ENCODE peak calls at places on chromosomes 4 and X, in five cellular contexts. One of them, this sample, is unnamed.

GRCh38 chr4:157045507-157046127 is 30.3 kb upstream of the GLRB start:
- DNase-seq in IMR-90: peak; percentile 80
- DNase-seq in uterus: peak; percentile 32
- DNase-seq in ovary: no peak
- DNase-seq in esophagus muscularis mucosa: no peak
- DNase-seq in this sample: peak; percentile 25

GRCh38 chr4:183471960-183472708 is 27.7 kb downstream of the CDKN2AIP start:
- DNase-seq in uterus: peak; percentile 89
- DNase-seq in ovary: peak; percentile 91
- DNase-seq in esophagus muscularis mucosa: peak; percentile 97
- DNase-seq in IMR-90: peak; percentile 66
- DNase-seq in this sample: peak; percentile 81

GRCh38 chrX:1215123-1215823 is 2.8 kb upstream of the CRLF2 start:
- DNase-seq in ovary: no peak
- DNase-seq in IMR-90: no peak
- DNase-seq in uterus: no peak
- DNase-seq in esophagus muscularis mucosa: no peak
- DNase-seq in this sample: no peak

GRCh38 chr4:76198411-76199237 is 15.0 kb downstream of the SCARB2 start:
- DNase-seq in esophagus muscularis mucosa: peak; percentile 92
- DNase-seq in ovary: peak; percentile 62
- DNase-seq in uterus: peak; percentile 94
- DNase-seq in IMR-90: peak; percentile 89
- DNase-seq in this sample: peak; percentile 68

GRCh38 chrX:65697173-65697572 is 29.7 kb downstream of the MSN start:
- DNase-seq in ovary: no peak
- DNase-seq in esophagus muscularis mucosa: no peak
- DNase-seq in IMR-90: peak; percentile 79
- DNase-seq in uterus: no peak
- DNase-seq in this sample: no peak

GRCh38 chr4:30283336-30283735 is 436.8 kb upstream of the PCDH7 start:
- DNase-seq in uterus: no peak
- DNase-seq in IMR-90: no peak
- DNase-seq in ovary: no peak
- DNase-seq in esophagus muscularis mucosa: no peak
- DNase-seq in this sample: no peak

GRCh38 chrX:63330681-63331080 is 20.5 kb downstream of the SPIN4 start:
- DNase-seq in esophagus muscularis mucosa: no peak
- DNase-seq in IMR-90: no peak
- DNase-seq in uterus: no peak
- DNase-seq in ovary: no peak
- DNase-seq in this sample: no peak

GRCh38 chr4:54929459-54929858 is 195.9 kb downstream of the KDR start:
- DNase-seq in esophagus muscularis mucosa: no peak
- DNase-seq in uterus: no peak
- DNase-seq in ovary: no peak
- DNase-seq in IMR-90: no peak
- DNase-seq in this sample: peak; percentile 47

GRCh38 chr4:168621806-168622589 is 125.1 kb downstream of the PALLD start:
- DNase-seq in ovary: no peak
- DNase-seq in uterus: no peak
- DNase-seq in IMR-90: peak; percentile 90
- DNase-seq in esophagus muscularis mucosa: peak; percentile 37
- DNase-seq in this sample: no peak

GRCh38 chr4:151801547-151802516 is 41.0 kb upstream of the GATB start:
- DNase-seq in esophagus muscularis mucosa: no peak
- DNase-seq in ovary: no peak
- DNase-seq in uterus: no peak
- DNase-seq in IMR-90: peak; percentile 44
- DNase-seq in this sample: no peak

GRCh38 chr4:186368291-186368690 is 102.3 kb downstream of the F11 start:
- DNase-seq in ovary: no peak
- DNase-seq in esophagus muscularis mucosa: no peak
- DNase-seq in uterus: no peak
- DNase-seq in IMR-90: no peak
- DNase-seq in this sample: no peak

GRCh38 chrX:65607070-65607742 is 60.2 kb upstream of the MSN start:
- DNase-seq in esophagus muscularis mucosa: no peak
- DNase-seq in uterus: no peak
- DNase-seq in IMR-90: peak; percentile 42
- DNase-seq in ovary: no peak
- DNase-seq in this sample: no peak

GRCh38 chr4:2400841-2401609 is 17.4 kb downstream of the ZFYVE28 start:
- DNase-seq in IMR-90: no peak
- DNase-seq in esophagus muscularis mucosa: no peak
- DNase-seq in ovary: no peak
- DNase-seq in uterus: no peak
- DNase-seq in this sample: no peak

GRCh38 chrX:137198040-137198439 is 164.2 kb upstream of the GPR101 start:
- DNase-seq in esophagus muscularis mucosa: no peak
- DNase-seq in uterus: no peak
- DNase-seq in IMR-90: no peak
- DNase-seq in ovary: no peak
- DNase-seq in this sample: no peak

GRCh38 chr4:127256500-127256899 is 376.3 kb upstream of the INTU start:
- DNase-seq in IMR-90: no peak
- DNase-seq in esophagus muscularis mucosa: no peak
- DNase-seq in uterus: no peak
- DNase-seq in ovary: no peak
- DNase-seq in this sample: no peak

GRCh38 chr4:170198742-170199141 is 109.0 kb upstream of the AADAT start:
- DNase-seq in esophagus muscularis mucosa: no peak
- DNase-seq in IMR-90: no peak
- DNase-seq in ovary: no peak
- DNase-seq in uterus: no peak
- DNase-seq in this sample: no peak

GRCh38 chrX:81354954-81355353 is 153.1 kb downstream of the SH3BGRL start:
- DNase-seq in IMR-90: no peak
- DNase-seq in uterus: no peak
- DNase-seq in ovary: no peak
- DNase-seq in esophagus muscularis mucosa: no peak
- DNase-seq in this sample: no peak

GRCh38 chr4:3304831-3305609 is 12.2 kb downstream of the RGS12 start:
- DNase-seq in ovary: peak; percentile 72
- DNase-seq in uterus: peak; percentile 49
- DNase-seq in IMR-90: peak; percentile 52
- DNase-seq in esophagus muscularis mucosa: no peak
- DNase-seq in this sample: peak; percentile 51

GRCh38 chrX:45952030-45952429 is 593.2 kb downstream of the ZNF674 start:
- DNase-seq in uterus: no peak
- DNase-seq in IMR-90: no peak
- DNase-seq in ovary: no peak
- DNase-seq in esophagus muscularis mucosa: no peak
- DNase-seq in this sample: no peak

GRCh38 chr4:139833131-139833930 is 167.7 kb downstream of the MGST2 start:
- DNase-seq in IMR-90: no peak
- DNase-seq in esophagus muscularis mucosa: no peak
- DNase-seq in uterus: no peak
- DNase-seq in ovary: no peak
- DNase-seq in this sample: no peak

GRCh38 chr4:139835006-139835405 is 169.4 kb downstream of the MGST2 start:
- DNase-seq in esophagus muscularis mucosa: no peak
- DNase-seq in ovary: no peak
- DNase-seq in IMR-90: peak; percentile 6
- DNase-seq in uterus: no peak
- DNase-seq in this sample: no peak

GRCh38 chr4:139828966-139829662 is 163.5 kb downstream of the MGST2 start:
- DNase-seq in esophagus muscularis mucosa: peak; percentile 66
- DNase-seq in uterus: no peak
- DNase-seq in IMR-90: no peak
- DNase-seq in ovary: no peak
- DNase-seq in this sample: no peak

GRCh38 chr4:139838811-139839210 is 173.2 kb downstream of the MGST2 start:
- DNase-seq in esophagus muscularis mucosa: no peak
- DNase-seq in IMR-90: peak; percentile 19
- DNase-seq in uterus: no peak
- DNase-seq in ovary: no peak
- DNase-seq in this sample: no peak

DNA sequence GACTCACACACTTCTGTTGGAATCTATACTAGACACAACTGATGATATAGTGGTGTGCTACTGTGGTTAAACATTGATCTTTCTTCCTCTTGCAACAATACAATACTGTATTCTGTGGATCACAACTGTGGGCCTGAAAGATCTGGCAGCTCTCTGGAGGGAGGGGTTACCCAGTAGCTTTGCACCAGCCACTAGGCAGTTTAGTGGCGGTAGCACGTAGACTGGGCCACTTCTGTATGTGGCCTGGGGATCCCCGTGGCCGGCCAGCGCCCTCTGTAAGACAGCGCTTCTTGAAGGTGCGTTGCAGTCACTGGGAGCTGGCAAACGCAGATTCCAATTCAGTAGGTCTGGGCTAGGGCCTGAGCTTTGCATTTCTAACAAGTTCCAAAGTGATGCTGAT is 168.6 kb downstream of the MGST2 start:
- DNase-seq in uterus: no peak
- DNase-seq in ovary: no peak
- DNase-seq in IMR-90: no peak
- DNase-seq in esophagus muscularis mucosa: no peak
- DNase-seq in this sample: no peak
- H3K27ac ChIP-seq in uterus: no peak overlapping the region
- H3K27ac ChIP-seq in ovary: no peak overlapping the region
- H3K27ac ChIP-seq in IMR-90: no peak overlapping the region
- H3K27ac ChIP-seq in esophagus muscularis mucosa: no peak overlapping the region
- H3K27ac ChIP-seq in this sample: no peak overlapping the region

GRCh38 chr4:65670331-65671031 is at the start of gene EPHA5:
- DNase-seq in esophagus muscularis mucosa: no peak
- DNase-seq in IMR-90: peak; percentile 41
- DNase-seq in ovary: peak; percentile 75
- DNase-seq in uterus: peak; percentile 20
- DNase-seq in this sample: peak; percentile 55
- TF ChIP-seq POLR2A in esophagus muscularis mucosa: no peak
- TF ChIP-seq POLR2A in IMR-90: no peak
- TF ChIP-seq POLR2A in ovary: peak; percentile 66
- TF ChIP-seq POLR2A in uterus: no peak
- TF ChIP-seq POLR2A in this sample: no peak

GRCh38 chr4:172887959-172888358 is 280.7 kb upstream of the GALNT7 start:
- DNase-seq in uterus: no peak
- DNase-seq in ovary: no peak
- DNase-seq in esophagus muscularis mucosa: no peak
- DNase-seq in IMR-90: no peak
- DNase-seq in this sample: no peak

GRCh38 chr4:172895699-172896098 is 272.9 kb upstream of the GALNT7 start:
- DNase-seq in ovary: no peak
- DNase-seq in IMR-90: no peak
- DNase-seq in uterus: no peak
- DNase-seq in esophagus muscularis mucosa: no peak
- DNase-seq in this sample: no peak

GRCh38 chr4:172897046-172897445 is 271.6 kb upstream of the GALNT7 start:
- DNase-seq in uterus: no peak
- DNase-seq in esophagus muscularis mucosa: no peak
- DNase-seq in ovary: no peak
- DNase-seq in IMR-90: no peak
- DNase-seq in this sample: no peak

DNA sequence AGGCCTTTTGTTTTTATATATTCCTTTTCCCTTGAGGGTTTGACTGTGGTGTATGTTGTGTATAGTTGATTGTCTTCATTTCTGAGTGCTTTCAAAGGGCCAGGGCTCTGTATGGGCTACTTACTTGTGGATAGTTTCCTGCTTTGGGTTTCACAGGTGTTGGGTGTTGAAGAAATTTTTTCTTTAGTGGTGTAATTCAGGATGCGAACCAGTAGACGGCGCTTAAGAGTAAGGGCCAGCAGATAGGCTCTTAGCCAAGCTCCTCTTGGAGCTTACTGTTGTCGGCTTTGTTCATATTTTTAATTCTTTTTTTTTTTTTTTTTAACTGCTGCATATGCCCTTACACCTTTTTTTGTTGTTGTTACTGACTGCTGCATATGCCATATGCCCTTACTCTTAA is 276.3 kb upstream of the GALNT7 start:
- DNase-seq in ovary: no peak
- DNase-seq in esophagus muscularis mucosa: no peak
- DNase-seq in uterus: no peak
- DNase-seq in IMR-90: peak; percentile 3
- DNase-seq in this sample: no peak
- TF ChIP-seq CTCF in ovary: no peak
- TF ChIP-seq CTCF in esophagus muscularis mucosa: peak; percentile 16
- TF ChIP-seq CTCF in uterus: no peak
- TF ChIP-seq CTCF in IMR-90: peak; percentile 37
- TF ChIP-seq CTCF in this sample: no peak

GRCh38 chr4:6811165-6811564 is 28.6 kb downstream of the KIAA0232 start:
- DNase-seq in ovary: no peak
- DNase-seq in uterus: no peak
- DNase-seq in esophagus muscularis mucosa: no peak
- DNase-seq in IMR-90: no peak
- DNase-seq in this sample: no peak

GRCh38 chr4:6813725-6814124 is 31.2 kb downstream of the KIAA0232 start:
- DNase-seq in IMR-90: no peak
- DNase-seq in ovary: no peak
- DNase-seq in esophagus muscularis mucosa: no peak
- DNase-seq in uterus: no peak
- DNase-seq in this sample: no peak

GRCh38 chr4:6819295-6819694 is 36.8 kb downstream of the KIAA0232 start:
- DNase-seq in IMR-90: no peak
- DNase-seq in ovary: no peak
- DNase-seq in uterus: no peak
- DNase-seq in esophagus muscularis mucosa: no peak
- DNase-seq in this sample: no peak

GRCh38 chr4:6820695-6821094 is 38.2 kb downstream of the KIAA0232 start:
- DNase-seq in IMR-90: no peak
- DNase-seq in ovary: no peak
- DNase-seq in esophagus muscularis mucosa: no peak
- DNase-seq in uterus: no peak
- DNase-seq in this sample: no peak

DNA sequence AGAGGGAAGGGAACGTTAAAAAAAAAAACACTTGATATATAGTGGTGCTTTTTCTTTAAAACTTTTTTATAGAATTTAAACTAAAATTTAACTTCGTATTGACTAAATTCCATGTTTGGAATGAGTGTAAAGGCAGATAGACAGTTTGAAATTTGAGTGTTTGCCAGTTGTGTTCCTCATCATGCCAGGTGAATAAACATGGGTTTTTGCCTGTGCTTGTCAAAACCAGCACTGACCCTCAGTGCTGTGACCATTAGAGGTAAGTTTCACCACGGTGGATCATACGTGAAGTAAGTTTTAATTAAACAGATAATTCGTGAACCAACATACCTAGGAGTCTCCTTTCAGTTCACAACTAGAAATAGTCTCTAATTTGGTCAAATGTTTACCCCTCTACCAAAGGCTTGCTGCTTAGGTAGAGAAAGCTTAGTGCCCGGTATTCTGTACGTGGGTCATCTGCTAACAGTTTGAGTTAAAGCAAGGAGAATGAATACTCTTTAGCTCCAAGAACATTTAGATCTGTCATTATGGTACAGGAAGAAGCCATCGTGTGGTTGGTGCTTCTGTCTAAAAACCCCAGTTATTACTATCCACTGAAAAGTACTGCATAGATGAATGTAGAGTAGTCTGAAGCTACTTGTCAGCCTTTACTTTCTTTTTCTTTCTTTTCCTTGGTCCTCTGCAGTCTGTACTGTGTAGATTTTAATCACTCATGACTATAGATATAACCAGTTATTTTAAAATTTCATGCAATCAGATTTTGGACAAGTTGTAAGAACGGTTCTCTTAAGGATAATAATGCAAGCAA is 32.7 kb downstream of the KIAA0232 start:
- DNase-seq in esophagus muscularis mucosa: no peak
- DNase-seq in uterus: no peak
- DNase-seq in ovary: no peak
- DNase-seq in IMR-90: no peak
- DNase-seq in this sample: no peak
- H3K27ac ChIP-seq in esophagus muscularis mucosa: no peak overlapping the region
- H3K27ac ChIP-seq in uterus: no peak overlapping the region
- H3K27ac ChIP-seq in ovary: no peak overlapping the region
- H3K27ac ChIP-seq in IMR-90: no peak overlapping the region
- H3K27ac ChIP-seq in this sample: no peak overlapping the region

This sample was measured in heart left ventricle.